ENCODE peak calls at places on chromosome X, in five cellular contexts. E is left ventricle myocardium inferior, Y is neural progenitor cell, C is body of pancreas, O is suprapubic skin. F is an unnamed sample. For H3K36me3 and H3K27me3, the result is how much of the 10 kb centered on the place peaks cover.

GRCh38 chrX:70398899-70399298 is 24.2 kb upstream of the GDPD2 start:
- DNase-seq in E (no peak), Y (no peak), C (no peak), O (no peak), F (no peak)

GRCh38 chrX:45840411-45840950 is 639.8 kb upstream of the DIPK2B start:
- DNase-seq in E (no peak), Y (no peak), C (no peak), O (no peak), F (no peak)

GRCh38 chrX:9378980-9379696 is 85.7 kb upstream of the TBL1X start:
- DNase-seq in E (no peak), Y (no peak), C (no peak), O (no peak), F (no peak)

GRCh38 chrX:72169008-72169728 is 12.4 kb upstream of the PIN4 start:
- DNase-seq in E (no peak), Y (no peak), C (no peak), O (no peak), F (no peak)

GRCh38 chrX:74493806-74494205 is 72.5 kb downstream of the SLC16A2 start:
- DNase-seq in E (no peak), Y (peak), C (no peak), O (no peak), F (no peak)

GRCh38 chrX:113275769-113276168 is 435.1 kb upstream of the AMOT start:
- DNase-seq in E (no peak), Y (no peak), C (no peak), O (no peak), F (no peak)

GRCh38 chrX:133185938-133186337 is 32.2 kb downstream of the TFDP3 start:
- DNase-seq in E (no peak), Y (no peak), C (peak), O (no peak), F (no peak)

GRCh38 chrX:129773649-129774458 is 5.9 kb upstream of the SASH3 start:
- DNase-seq in E (no peak), Y (peak), C (no peak), O (no peak), F (no peak)

GRCh38 chrX:48752498-48752897 is 9.0 kb upstream of the GLOD5 start:
- DNase-seq in E (no peak), Y (no peak), C (no peak), O (no peak), F (no peak)

GRCh38 chrX:44572340-44572938 is 29.8 kb upstream of the FUNDC1 start:
- DNase-seq in E (no peak), Y (no peak), C (no peak), O (no peak), F (no peak)

GRCh38 chrX:57313583-57314215 is 27.2 kb downstream of the FAAH2 start:
- DNase-seq in E (no peak), Y (no peak), C (no peak), O (no peak), F (no peak)

GRCh38 chrX:125651426-125651825 is 331.8 kb downstream of the TEX13C start:
- DNase-seq in E (no peak), Y (no peak), C (no peak), O (no peak), F (no peak)

GRCh38 chrX:104324871-104325585 is 70.3 kb upstream of the ESX1 start:
- DNase-seq in E (no peak), Y (no peak), C (no peak), O (no peak), F (no peak)

GRCh38 chrX:12139934-12140611 is 1.8 kb downstream of the FRMPD4 start:
- DNase-seq in E (no peak), Y (no peak), C (no peak), O (no peak), F (no peak)

GRCh38 chrX:137033774-137034507 is at the start of gene GPR101:
- DNase-seq in E (no peak), Y (peak), C (no peak), O (no peak), F (no peak)

GRCh38 chrX:120769576-120770341 is 105.9 kb downstream of the CT47B1 start:
- DNase-seq in E (no peak), Y (peak), C (no peak), O (no peak), F (peak)

GRCh38 chrX:103157511-103158316 is 57.2 kb upstream of the BEX4 start:
- DNase-seq in E (no peak), Y (peak), C (peak), O (no peak), F (no peak)

GRCh38 chrX:47162927-47163583 is 18.0 kb downstream of the RBM10 start:
- DNase-seq in E (no peak), Y (no peak), C (no peak), O (peak), F (no peak)

GRCh38 chrX:12984629-12985303 is 9.9 kb downstream of the TMSB4X start:
- DNase-seq in E (no peak), Y (no peak), C (peak), O (no peak), F (no peak)

GRCh38 chrX:11105080-11105479 is 6.1 kb upstream of the HCCS start:
- DNase-seq in E (no peak), Y (no peak), C (no peak), O (no peak), F (no peak)

GRCh38 chrX:44569122-44569521 is 26.5 kb upstream of the FUNDC1 start:
- DNase-seq in E (no peak), Y (no peak), C (no peak), O (no peak), F (no peak)

GRCh38 chrX:12614266-12614665 is 176.9 kb upstream of the PRPS2 start:
- DNase-seq in E (no peak), Y (no peak), C (no peak), O (no peak), F (no peak)

GRCh38 chrX:74195605-74196004 is 108.4 kb upstream of the ZCCHC13 start:
- DNase-seq in E (peak), Y (no peak), C (no peak), O (no peak), F (no peak)

GRCh38 chrX:134622813-134623185 is 35.5 kb downstream of the PLAC1 start:
- DNase-seq in E (no peak), Y (no peak), C (no peak), O (no peak), F (no peak)

GRCh38 chrX:22520128-22520828 is 247.6 kb downstream of the CBLL2 start:
- DNase-seq in E (no peak), Y (no peak), C (no peak), O (no peak), F (no peak)

GRCh38 chrX:31499120-31499519 is 427.3 kb upstream of the FTHL17 start:
- DNase-seq in E (no peak), Y (peak), C (no peak), O (no peak), F (no peak)

GRCh38 chrX:47351706-47352105 is 18.7 kb upstream of the ZNF157 start:
- DNase-seq in E (no peak), Y (no peak), C (no peak), O (no peak), F (no peak)

GRCh38 chrX:105876658-105877057 is 54.3 kb downstream of the NRK start:
- DNase-seq in E (no peak), Y (peak), C (no peak), O (no peak), F (no peak)

GRCh38 chrX:76850851-76851250 is 423.3 kb downstream of the MAGEE1 start:
- DNase-seq in E (no peak), Y (peak), C (no peak), O (no peak), F (no peak)

GRCh38 chrX:111100191-111100590 is 4.2 kb downstream of the PAK3 start:
- DNase-seq in E (no peak), Y (peak), C (peak), O (no peak), F (no peak)

GRCh38 chrX:119690921-119691716 is 1.8 kb downstream of the SEPTIN6 start:
- DNase-seq in E (no peak), Y (no peak), C (no peak), O (no peak), F (no peak)

GRCh38 chrX:139762400-139763183 is 54.6 kb upstream of the MCF2 start:
- DNase-seq in E (no peak), Y (no peak), C (peak), O (no peak), F (no peak)

GRCh38 chrX:136028383-136028984 is 43.2 kb downstream of the SLC9A6 start:
- DNase-seq in E (no peak), Y (peak), C (no peak), O (no peak), F (no peak)

GRCh38 chrX:130485870-130486269 is 84.1 kb downstream of the RBMX2 start:
- DNase-seq in E (no peak), Y (no peak), C (peak), O (no peak), F (no peak)

GRCh38 chrX:31334997-31335396 is 263.2 kb upstream of the FTHL17 start:
- DNase-seq in E (no peak), Y (no peak), C (no peak), O (no peak), F (no peak)

GRCh38 chrX:96563663-96564062 is 121.0 kb upstream of the DIAPH2 start:
- DNase-seq in E (no peak), Y (no peak), C (no peak), O (no peak), F (peak)

GRCh38 chrX:151790421-151791160 is 56.0 kb downstream of the CNGA2 start:
- DNase-seq in E (no peak), Y (no peak), C (no peak), O (no peak), F (no peak)

GRCh38 chrX:151792505-151792904 is 58.0 kb downstream of the CNGA2 start:
- DNase-seq in E (no peak), Y (no peak), C (no peak), O (no peak), F (no peak)

GRCh38 chrX:151796576-151796975 is 62.0 kb downstream of the CNGA2 start:
- DNase-seq in E (no peak), Y (no peak), C (no peak), O (no peak), F (no peak)

GRCh38 chrX:151791961-151792360 is 57.4 kb downstream of the CNGA2 start:
- DNase-seq in E (no peak), Y (no peak), C (no peak), O (no peak), F (no peak)

GRCh38 chrX:151793886-151794285 is 59.3 kb downstream of the CNGA2 start:
- DNase-seq in E (no peak), Y (no peak), C (no peak), O (no peak), F (no peak)
- H3K4me3 ChIP-seq in E (no peak), Y (no peak), C (no peak), O (no peak), F (no peak)

DNA sequence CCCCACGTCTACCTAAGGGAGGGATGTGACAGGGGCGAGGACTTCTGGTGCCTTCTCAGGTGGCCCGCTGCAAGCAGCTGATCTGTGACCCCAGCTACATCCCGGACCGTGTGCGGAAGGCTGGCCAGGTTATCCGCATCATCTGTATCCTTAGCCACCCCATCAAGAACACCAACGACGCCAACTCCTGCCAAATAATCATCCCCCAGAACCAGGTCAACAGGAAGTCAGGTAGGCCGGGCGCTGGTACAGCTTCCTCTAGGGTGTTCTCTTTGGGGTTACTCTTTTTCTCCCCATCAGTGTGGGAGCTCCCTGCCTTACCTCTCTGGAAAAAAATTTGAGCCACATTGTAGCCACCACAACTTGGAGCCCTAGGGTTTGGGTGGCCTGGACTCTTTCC is 2.4 kb upstream of the FAM50A start:
- DNase-seq in E (no peak), Y (no peak), C (no peak), O (no peak), F (no peak)
- H3K36me3 ChIP-seq in E (under half), Y (under half), C (under half), O (under half), F (under half)

GRCh38 chrX:108000751-108001150 is 18.6 kb upstream of the TEX13B start:
- DNase-seq in E (no peak), Y (no peak), C (no peak), O (no peak), F (no peak)
- H3K27me3 ChIP-seq in E (under half), Y (under half), C (under half), O (under half), F (under half)

DNA sequence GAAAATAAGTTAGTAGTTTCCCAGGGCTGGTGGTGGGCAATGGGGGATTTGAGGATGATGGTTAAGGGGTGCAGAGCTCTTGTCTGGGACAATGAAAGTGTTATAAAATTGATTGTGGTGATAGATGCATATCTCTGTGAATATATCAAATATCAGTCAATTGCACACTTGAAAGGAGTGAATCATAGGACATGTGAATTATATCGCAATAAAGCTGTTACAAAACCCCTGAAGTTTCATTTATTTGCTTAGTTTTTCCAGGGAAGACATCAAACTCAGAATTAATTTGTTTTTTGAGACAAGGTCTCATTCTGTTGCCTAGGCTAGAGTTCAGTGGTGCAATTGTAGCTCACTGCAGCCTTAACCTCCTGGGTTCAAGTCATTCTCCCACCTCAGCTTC is 17.9 kb upstream of the YIPF6 start:
- DNase-seq in E (no peak), Y (no peak), C (no peak), O (no peak), F (no peak)
- H3K4me3 ChIP-seq in E (no peak), Y (no peak), C (no peak), O (no peak), F (no peak)

GRCh38 chrX:53547668-53548067 is 113.5 kb upstream of the HSD17B10 start:
- DNase-seq in E (no peak), Y (no peak), C (no peak), O (no peak), F (no peak)
- H3K36me3 ChIP-seq in E (half or more), Y (under half), C (under half), O (half or more), F (under half)

GRCh38 chrX:40142417-40142816 is 44.7 kb upstream of the BCOR start:
- DNase-seq in E (no peak), Y (no peak), C (no peak), O (no peak), F (no peak)
- H3K27me3 ChIP-seq in E (under half), Y (half or more), C (under half), O (under half), F (under half)

DNA sequence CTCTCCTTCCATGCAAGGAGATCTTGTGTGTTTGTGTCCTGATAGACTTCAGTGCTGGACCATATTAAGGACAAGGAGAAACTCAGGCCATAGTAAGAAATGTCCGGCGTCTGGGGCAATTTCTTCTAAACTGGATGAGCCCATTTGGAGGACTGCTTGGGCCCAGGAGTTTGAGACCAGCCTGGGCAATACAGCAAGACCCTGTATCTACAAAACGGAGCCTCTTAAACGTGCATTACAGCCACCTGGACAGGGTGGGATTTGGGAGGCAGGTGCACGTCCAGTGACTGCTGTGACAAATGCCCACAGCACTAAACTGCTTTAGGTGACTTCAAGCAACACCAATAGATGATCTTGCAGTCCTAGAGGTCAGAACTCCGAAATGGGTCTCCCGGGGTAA is 311.9 kb downstream of the DHRSX start:
- DNase-seq in E (no peak), Y (no peak), C (no peak), O (no peak), F (no peak)
- H3K4me3 ChIP-seq in E (no peak), Y (no peak), C (no peak), O (no peak), F (no peak)

GRCh38 chrX:2609431-2610238 is 81.5 kb upstream of the CD99 start:
- DNase-seq in E (no peak), Y (peak), C (no peak), O (no peak), F (no peak)

GRCh38 chrX:2610246-2611170 is 80.6 kb upstream of the CD99 start:
- DNase-seq in E (no peak), Y (no peak), C (no peak), O (no peak), F (no peak)

GRCh38 chrX:2620576-2620975 is 70.5 kb upstream of the CD99 start:
- DNase-seq in E (no peak), Y (no peak), C (no peak), O (no peak), F (no peak)

DNA sequence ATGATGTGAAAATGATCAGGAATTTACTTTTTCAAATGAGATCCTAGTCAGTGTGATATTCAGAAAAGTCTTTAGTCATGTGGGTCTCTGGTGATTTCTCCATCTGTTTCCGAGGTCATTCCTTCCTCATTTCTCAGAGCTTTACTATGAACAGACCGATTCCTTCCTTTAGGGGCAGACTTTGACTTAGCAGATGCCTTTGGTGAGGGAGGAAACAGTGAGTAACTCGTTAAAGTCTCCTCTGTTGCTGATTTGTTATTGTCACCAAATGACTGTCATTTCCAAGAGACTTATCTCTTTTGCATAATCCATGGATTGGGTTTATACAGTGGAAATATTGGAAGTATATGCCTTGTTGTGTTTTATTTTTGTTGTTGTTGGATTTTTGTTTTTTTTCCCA is 76.2 kb upstream of the CD99 start:
- DNase-seq in E (no peak), Y (peak), C (no peak), O (no peak), F (peak)
- H3K36me3 ChIP-seq in E (under half), Y (under half), C (under half), O (under half), F (under half)

GRCh38 chrX:69195197-69195596 is 29.9 kb upstream of the PJA1 start:
- DNase-seq in E (no peak), Y (no peak), C (no peak), O (no peak), F (no peak)

GRCh38 chrX:69195810-69196209 is 30.6 kb upstream of the PJA1 start:
- DNase-seq in E (no peak), Y (no peak), C (no peak), O (no peak), F (no peak)

GRCh38 chrX:69196666-69197065 is 31.4 kb upstream of the PJA1 start:
- DNase-seq in E (no peak), Y (no peak), C (no peak), O (no peak), F (no peak)

GRCh38 chrX:69189972-69190371 is 24.7 kb upstream of the PJA1 start:
- DNase-seq in E (peak), Y (peak), C (no peak), O (no peak), F (no peak)

GRCh38 chrX:69192603-69193002 is 27.4 kb upstream of the PJA1 start:
- DNase-seq in E (no peak), Y (no peak), C (no peak), O (no peak), F (no peak)
- H3K27me3 ChIP-seq in E (under half), Y (under half), C (under half), O (under half), F (under half)

F was measured in BJ.